ENCODE peak calls at places on chromosome 12, in six cellular contexts. W is ovary, L is IMR-90, Q is right lobe of liver, E is stomach, Z is esophagus squamous epithelium. P is an unnamed sample.

GRCh38 chr12:49331360-49332222 is 5.4 kb downstream of the C1QL4 start:
- DNase-seq in W (no peak), L (peak; percentile 76), Q (peak; percentile 70), E (peak; percentile 73), Z (no peak), P (peak; percentile 83)

GRCh38 chr12:114344264-114344663 is 61.7 kb downstream of the TBX5 start:
- DNase-seq in W (no peak), L (no peak), Q (no peak), E (no peak), Z (no peak), P (no peak)

GRCh38 chr12:62643470-62643869 is 176.8 kb downstream of the MON2 start:
- DNase-seq in W (no peak), L (peak; percentile 10), Q (no peak), E (no peak), Z (no peak), P (no peak)

GRCh38 chr12:24111101-24111500 is 161.6 kb upstream of the SOX5 start:
- DNase-seq in W (no peak), L (peak; percentile 79), Q (no peak), E (no peak), Z (no peak), P (no peak)

GRCh38 chr12:49543914-49544815 is 5.3 kb downstream of the KCNH3 start:
- DNase-seq in W (no peak), L (no peak), Q (no peak), E (no peak), Z (no peak), P (no peak)

GRCh38 chr12:21502164-21502496 is 541 bp downstream of the GOLT1B start:
- DNase-seq in W (no peak), L (peak; percentile 34), Q (no peak), E (peak; percentile 26), Z (no peak), P (peak; percentile 37)

GRCh38 chr12:79775355-79776073 is 84.8 kb upstream of the PAWR start:
- DNase-seq in W (no peak), L (no peak), Q (no peak), E (no peak), Z (no peak), P (no peak)

GRCh38 chr12:117047810-117048584 is 51.2 kb downstream of the TESC start:
- DNase-seq in W (no peak), L (peak; percentile 61), Q (no peak), E (no peak), Z (no peak), P (peak; percentile 47)

GRCh38 chr12:5789469-5789968 is 155.5 kb downstream of the ANO2 start:
- DNase-seq in W (no peak), L (no peak), Q (no peak), E (no peak), Z (no peak), P (no peak)

GRCh38 chr12:49038291-49038955 is 19.8 kb upstream of the PRKAG1 start:
- DNase-seq in W (no peak), L (no peak), Q (peak; percentile 19), E (no peak), Z (no peak), P (no peak)

GRCh38 chr12:7832059-7832696 is 40.5 kb downstream of the SLC2A14 start:
- DNase-seq in W (no peak), L (peak; percentile 71), Q (peak; percentile 24), E (no peak), Z (no peak), P (peak; percentile 48)

GRCh38 chr12:132954471-132955048 is 1.5 kb downstream of the ZNF605 start:
- DNase-seq in W (no peak), L (no peak), Q (no peak), E (no peak), Z (no peak), P (no peak)

GRCh38 chr12:16955083-16955657 is 349.2 kb upstream of the LMO3 start:
- DNase-seq in W (no peak), L (no peak), Q (no peak), E (no peak), Z (no peak), P (no peak)

GRCh38 chr12:41697161-41697560 is 447.5 kb downstream of the GXYLT1 start:
- DNase-seq in W (no peak), L (no peak), Q (no peak), E (no peak), Z (no peak), P (no peak)

GRCh38 chr12:102016472-102016871 is 45.3 kb downstream of the WASHC3 start:
- DNase-seq in W (no peak), L (peak; percentile 7), Q (no peak), E (no peak), Z (no peak), P (no peak)

GRCh38 chr12:14367097-14367661 is 1.7 kb downstream of the ATF7IP start:
- DNase-seq in W (no peak), L (peak; percentile 32), Q (no peak), E (no peak), Z (no peak), P (no peak)

GRCh38 chr12:118064608-118065007 is 3.6 kb upstream of the WSB2 start:
- DNase-seq in W (no peak), L (no peak), Q (no peak), E (no peak), Z (no peak), P (no peak)

GRCh38 chr12:40597133-40597532 is 95.1 kb upstream of the CNTN1 start:
- DNase-seq in W (no peak), L (no peak), Q (no peak), E (no peak), Z (no peak), P (no peak)

GRCh38 chr12:116466536-116466935 is 92.6 kb upstream of the MAP1LC3B2 start:
- DNase-seq in W (no peak), L (peak; percentile 69), Q (no peak), E (no peak), Z (no peak), P (no peak)

GRCh38 chr12:107277850-107278249 is 184.5 kb upstream of the CRY1 start:
- DNase-seq in W (no peak), L (peak; percentile 84), Q (no peak), E (no peak), Z (no peak), P (no peak)

GRCh38 chr12:52496590-52497071 is 3.6 kb upstream of the KRT6A start:
- DNase-seq in W (no peak), L (peak; percentile 40), Q (no peak), E (no peak), Z (no peak), P (peak; percentile 6)

GRCh38 chr12:2364566-2365165 is 311.9 kb downstream of the CACNA1C start:
- DNase-seq in W (no peak), L (no peak), Q (no peak), E (no peak), Z (no peak), P (no peak)

GRCh38 chr12:51186465-51186864 is 13.5 kb upstream of the TFCP2 start:
- DNase-seq in W (no peak), L (no peak), Q (no peak), E (no peak), Z (no peak), P (no peak)

GRCh38 chr12:91100901-91101300 is 10.4 kb downstream of the LUM start:
- DNase-seq in W (no peak), L (no peak), Q (no peak), E (no peak), Z (no peak), P (no peak)

GRCh38 chr12:196436-196835 is 17.5 kb downstream of the SLC6A12 start:
- DNase-seq in W (no peak), L (no peak), Q (peak; percentile 6), E (no peak), Z (no peak), P (no peak)

GRCh38 chr12:51160814-51161459 is 12.0 kb downstream of the TFCP2 start:
- DNase-seq in W (no peak), L (no peak), Q (no peak), E (no peak), Z (no peak), P (no peak)

GRCh38 chr12:120971299-120972180 is 6.8 kb upstream of the HNF1A start:
- DNase-seq in W (no peak), L (peak; percentile 63), Q (no peak), E (no peak), Z (no peak), P (no peak)

DNA sequence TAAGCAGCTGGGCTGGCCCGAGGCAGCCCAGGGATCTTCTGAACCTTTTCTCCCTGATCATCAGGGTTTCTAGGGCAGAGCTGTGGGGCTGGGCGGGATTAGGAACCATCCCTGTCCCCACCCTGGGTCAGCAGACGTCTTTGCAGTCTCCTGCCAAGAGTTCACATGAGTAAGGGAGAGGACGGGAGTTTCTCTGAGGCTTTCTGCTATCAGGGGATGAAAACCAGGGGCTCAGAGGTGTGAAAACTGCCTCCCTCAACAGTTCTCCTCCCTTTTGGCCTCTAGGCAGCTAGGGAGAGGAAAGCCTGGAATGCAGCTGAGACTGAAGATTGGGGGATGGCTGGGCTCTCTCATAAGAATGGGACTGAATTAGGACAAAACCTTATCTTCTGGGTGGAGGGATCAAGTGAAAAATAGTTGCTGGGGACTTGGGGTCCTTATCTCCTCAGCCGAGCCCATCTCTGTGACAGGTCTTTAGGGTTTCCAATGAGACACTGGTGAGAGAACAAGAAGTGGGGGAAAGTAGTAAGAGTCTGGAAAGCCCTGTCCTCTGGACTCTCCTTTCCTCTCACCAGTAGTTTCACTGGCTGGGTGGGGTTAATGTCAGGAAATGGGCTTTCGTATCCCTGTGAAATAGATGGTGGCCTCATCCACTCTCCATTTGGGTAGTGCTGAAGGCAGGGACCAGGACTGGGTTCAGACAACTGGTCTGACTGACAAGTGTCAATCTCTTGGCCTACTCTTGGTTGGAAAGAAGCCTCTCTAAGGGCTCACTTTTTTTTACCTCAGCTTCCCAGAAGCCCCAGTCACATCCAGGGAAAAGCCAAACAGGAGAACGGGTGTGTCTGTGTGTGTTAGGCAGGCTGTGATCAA is 7.7 kb downstream of the ZNF385A start:
- DNase-seq in W (no peak), L (no peak), Q (no peak), E (no peak), Z (no peak), P (no peak)
- H3K27ac ChIP-seq in W (no peak overlapping the region), L (no peak overlapping the region), Q (no peak overlapping the region), E (peak overlapping the region; percentile 19), Z (peak overlapping the region; percentile 54), P (no peak overlapping the region)

GRCh38 chr12:68331869-68332725 is at the start of gene MDM1:
- DNase-seq in W (peak; percentile 96), L (peak; percentile 98), Q (peak; percentile 97), E (peak; percentile 97), Z (peak; percentile 85), P (peak; percentile 99)
- TF ChIP-seq POLR2A in W (no peak), L (no peak), Q (peak; percentile 62), E (no peak), Z (no peak), P (peak; percentile 56)

GRCh38 chr12:108637222-108637621 is 3.5 kb upstream of the SELPLG start:
- DNase-seq in W (no peak), L (no peak), Q (no peak), E (no peak), Z (no peak), P (no peak)
- H3K27ac ChIP-seq in W (no peak overlapping the region), L (no peak overlapping the region), Q (no peak overlapping the region), E (no peak overlapping the region), Z (no peak overlapping the region), P (no peak overlapping the region)

GRCh38 chr12:82524636-82525035 is 162.1 kb upstream of the TMTC2 start:
- DNase-seq in W (no peak), L (no peak), Q (no peak), E (no peak), Z (no peak), P (no peak)

GRCh38 chr12:82529096-82529495 is 157.6 kb upstream of the TMTC2 start:
- DNase-seq in W (no peak), L (no peak), Q (no peak), E (no peak), Z (no peak), P (no peak)

GRCh38 chr12:82529954-82530353 is 156.8 kb upstream of the TMTC2 start:
- DNase-seq in W (no peak), L (no peak), Q (no peak), E (no peak), Z (no peak), P (no peak)

GRCh38 chr12:82525616-82526015 is 161.1 kb upstream of the TMTC2 start:
- DNase-seq in W (no peak), L (no peak), Q (no peak), E (no peak), Z (no peak), P (no peak)

GRCh38 chr12:82527165-82527780 is 159.4 kb upstream of the TMTC2 start:
- DNase-seq in W (no peak), L (peak; percentile 64), Q (no peak), E (no peak), Z (no peak), P (peak; percentile 51)
- TF ChIP-seq POLR2A in W (no peak), L (no peak), Q (no peak), E (no peak), Z (no peak), P (no peak)